ENCODE peak calls at places on chromosomes 1 and 21, in five cellular contexts. One of them, this sample, is unnamed.

GRCh38 chr1:14255231-14255630 is 343.3 kb upstream of the KAZN start:
- DNase-seq in mammary epithelial cell: no peak
- DNase-seq in natural killer cell: no peak
- DNase-seq in Panc1: no peak
- DNase-seq in HepG2: no peak
- DNase-seq in this sample: no peak

GRCh38 chr1:183470147-183470960 is 1.9 kb upstream of the SMG7 start:
- DNase-seq in mammary epithelial cell: peak; percentile 78
- DNase-seq in natural killer cell: peak; percentile 83
- DNase-seq in Panc1: peak; percentile 53
- DNase-seq in HepG2: peak; percentile 84
- DNase-seq in this sample: no peak

GRCh38 chr1:33147275-33147996 is 34.4 kb downstream of the TRIM62 start:
- DNase-seq in mammary epithelial cell: no peak
- DNase-seq in natural killer cell: no peak
- DNase-seq in Panc1: no peak
- DNase-seq in HepG2: no peak
- DNase-seq in this sample: no peak

GRCh38 chr1:119318466-119319309 is 49.9 kb upstream of the HAO2 start:
- DNase-seq in mammary epithelial cell: peak; percentile 34
- DNase-seq in natural killer cell: no peak
- DNase-seq in Panc1: no peak
- DNase-seq in HepG2: no peak
- DNase-seq in this sample: no peak

GRCh38 chr1:5950201-5950895 is 41.9 kb downstream of the NPHP4 start:
- DNase-seq in mammary epithelial cell: no peak
- DNase-seq in natural killer cell: no peak
- DNase-seq in Panc1: no peak
- DNase-seq in HepG2: no peak
- DNase-seq in this sample: no peak

GRCh38 chr1:13790290-13791035 is 90.5 kb downstream of the PRDM2 start:
- DNase-seq in mammary epithelial cell: no peak
- DNase-seq in natural killer cell: no peak
- DNase-seq in Panc1: no peak
- DNase-seq in HepG2: no peak
- DNase-seq in this sample: no peak

GRCh38 chr1:85379203-85380136 is 85.5 kb downstream of the DDAH1 start:
- DNase-seq in mammary epithelial cell: no peak
- DNase-seq in natural killer cell: no peak
- DNase-seq in Panc1: no peak
- DNase-seq in HepG2: no peak
- DNase-seq in this sample: no peak

GRCh38 chr21:26852422-26852821 is 7.2 kb upstream of the ADAMTS1 start:
- DNase-seq in mammary epithelial cell: no peak
- DNase-seq in natural killer cell: no peak
- DNase-seq in Panc1: no peak
- DNase-seq in HepG2: no peak
- DNase-seq in this sample: no peak

GRCh38 chr1:226425431-226426031 is 17.6 kb upstream of the PARP1 start:
- DNase-seq in mammary epithelial cell: no peak
- DNase-seq in natural killer cell: no peak
- DNase-seq in Panc1: no peak
- DNase-seq in HepG2: no peak
- DNase-seq in this sample: no peak

GRCh38 chr1:9275161-9275560 is 17.5 kb upstream of the SPSB1 start:
- DNase-seq in mammary epithelial cell: no peak
- DNase-seq in natural killer cell: no peak
- DNase-seq in Panc1: no peak
- DNase-seq in HepG2: no peak
- DNase-seq in this sample: no peak

GRCh38 chr1:248807067-248807737 is 18.5 kb downstream of the SH3BP5L start:
- DNase-seq in mammary epithelial cell: no peak
- DNase-seq in natural killer cell: no peak
- DNase-seq in Panc1: peak; percentile 42
- DNase-seq in HepG2: peak; percentile 50
- DNase-seq in this sample: peak; percentile 8

GRCh38 chr1:228927947-228928898 is 192.9 kb downstream of the RHOU start:
- DNase-seq in mammary epithelial cell: no peak
- DNase-seq in natural killer cell: no peak
- DNase-seq in Panc1: no peak
- DNase-seq in HepG2: no peak
- DNase-seq in this sample: no peak

GRCh38 chr1:223186800-223187199 is 43.8 kb upstream of the TLR5 start:
- DNase-seq in mammary epithelial cell: no peak
- DNase-seq in natural killer cell: no peak
- DNase-seq in Panc1: no peak
- DNase-seq in HepG2: no peak
- DNase-seq in this sample: no peak

GRCh38 chr21:36422279-36423098 is 37.3 kb downstream of the CHAF1B start:
- DNase-seq in mammary epithelial cell: peak; percentile 44
- DNase-seq in natural killer cell: no peak
- DNase-seq in Panc1: no peak
- DNase-seq in HepG2: peak; percentile 40
- DNase-seq in this sample: peak; percentile 22

GRCh38 chr1:31704261-31705079 is 653 bp upstream of the COL16A1 start:
- DNase-seq in mammary epithelial cell: peak; percentile 40
- DNase-seq in natural killer cell: no peak
- DNase-seq in Panc1: no peak
- DNase-seq in HepG2: peak; percentile 73
- DNase-seq in this sample: no peak

GRCh38 chr1:58884706-58885661 is 101.1 kb upstream of the JUN start:
- DNase-seq in mammary epithelial cell: no peak
- DNase-seq in natural killer cell: no peak
- DNase-seq in Panc1: no peak
- DNase-seq in HepG2: peak; percentile 98
- DNase-seq in this sample: no peak

GRCh38 chr21:44466351-44466954 is 11.1 kb downstream of the LRRC3 start:
- DNase-seq in mammary epithelial cell: no peak
- DNase-seq in natural killer cell: no peak
- DNase-seq in Panc1: no peak
- DNase-seq in HepG2: no peak
- DNase-seq in this sample: no peak

GRCh38 chr1:55612988-55613387 is 397.8 kb upstream of the USP24 start:
- DNase-seq in mammary epithelial cell: no peak
- DNase-seq in natural killer cell: no peak
- DNase-seq in Panc1: no peak
- DNase-seq in HepG2: no peak
- DNase-seq in this sample: no peak

GRCh38 chr1:35120458-35121133 is 41.4 kb downstream of the ZMYM1 start:
- DNase-seq in mammary epithelial cell: no peak
- DNase-seq in natural killer cell: peak; percentile 30
- DNase-seq in Panc1: no peak
- DNase-seq in HepG2: peak; percentile 13
- DNase-seq in this sample: no peak

GRCh38 chr1:238384381-238384780 is 493.7 kb upstream of the ZP4 start:
- DNase-seq in mammary epithelial cell: no peak
- DNase-seq in natural killer cell: no peak
- DNase-seq in Panc1: no peak
- DNase-seq in HepG2: no peak
- DNase-seq in this sample: no peak

GRCh38 chr1:227356582-227357228 is 38.4 kb upstream of the CDC42BPA start:
- DNase-seq in mammary epithelial cell: peak; percentile 64
- DNase-seq in natural killer cell: no peak
- DNase-seq in Panc1: no peak
- DNase-seq in HepG2: peak; percentile 33
- DNase-seq in this sample: peak; percentile 42

GRCh38 chr21:43191521-43191920 is 22.7 kb downstream of the CRYAA start:
- DNase-seq in mammary epithelial cell: no peak
- DNase-seq in natural killer cell: no peak
- DNase-seq in Panc1: no peak
- DNase-seq in HepG2: no peak
- DNase-seq in this sample: no peak

GRCh38 chr1:234396871-234397270 is 23.6 kb downstream of the COA6 start:
- DNase-seq in mammary epithelial cell: no peak
- DNase-seq in natural killer cell: no peak
- DNase-seq in Panc1: no peak
- DNase-seq in HepG2: no peak
- DNase-seq in this sample: no peak

This sample was measured in SK-N-MC.